ENCODE peak calls at places on chromosomes 2 and 18, in four cellular contexts. K is NCI-H1417, H is AG04449, F is aorta. I is an unnamed sample.

GRCh38 chr2:197705912-197706838 is 1.0 kb downstream of the MARS2 start:
- DNase-seq in K (no peak), H (no peak), F (peak), I (no peak)

GRCh38 chr2:58146707-58147106 is 94.4 kb downstream of the FANCL start:
- DNase-seq in K (no peak), H (no peak), F (no peak), I (no peak)

GRCh38 chr2:88187038-88187676 is 17.0 kb downstream of the THNSL2 start:
- DNase-seq in K (peak), H (no peak), F (no peak), I (no peak)

GRCh38 chr18:26089247-26090129 is 925 bp downstream of the SS18 start:
- DNase-seq in K (peak), H (no peak), F (no peak), I (no peak)

GRCh38 chr2:29114514-29114840 is 738 bp upstream of the CLIP4 start:
- DNase-seq in K (no peak), H (no peak), F (no peak), I (no peak)

GRCh38 chr2:70340921-70341765 is 39.3 kb upstream of the FAM136A start:
- DNase-seq in K (peak), H (no peak), F (no peak), I (no peak)

GRCh38 chr2:44352510-44352909 is 8.8 kb downstream of the PREPL start:
- DNase-seq in K (no peak), H (no peak), F (no peak), I (no peak)

GRCh38 chr2:29767606-29768335 is 153.6 kb downstream of the ALK start:
- DNase-seq in K (peak), H (no peak), F (no peak), I (no peak)

I was measured in left lung.